ENCODE peak calls at places on chromosomes 4 and X, in four cellular contexts. One of them, this sample, is unnamed.

GRCh38 chr4:66555301-66555700 is 885.0 kb upstream of the EPHA5 start:
- DNase-seq in RWPE1: peak
- DNase-seq in hepatocyte: no peak
- DNase-seq in transverse colon: no peak
- DNase-seq in this sample: no peak

GRCh38 chr4:160510925-160511324 is 1408.0 kb downstream of the RAPGEF2 start:
- DNase-seq in RWPE1: peak
- DNase-seq in hepatocyte: no peak
- DNase-seq in transverse colon: no peak
- DNase-seq in this sample: no peak

GRCh38 chrX:9519546-9520210 is 54.8 kb downstream of the TBL1X start:
- DNase-seq in RWPE1: no peak
- DNase-seq in hepatocyte: peak
- DNase-seq in transverse colon: no peak
- DNase-seq in this sample: no peak

GRCh38 chr4:6663596-6664393 is 23.3 kb downstream of the MRFAP1 start:
- DNase-seq in RWPE1: no peak
- DNase-seq in hepatocyte: no peak
- DNase-seq in transverse colon: no peak
- DNase-seq in this sample: no peak

GRCh38 chr4:179225594-179225993 is 1783.4 kb upstream of the AGA start:
- DNase-seq in RWPE1: no peak
- DNase-seq in hepatocyte: no peak
- DNase-seq in transverse colon: no peak
- DNase-seq in this sample: no peak

GRCh38 chr4:22237155-22237751 is 278.6 kb downstream of the ADGRA3 start:
- DNase-seq in RWPE1: no peak
- DNase-seq in hepatocyte: peak
- DNase-seq in transverse colon: peak
- DNase-seq in this sample: no peak

GRCh38 chr4:142534994-142535393 is 311.1 kb downstream of the INPP4B start:
- DNase-seq in RWPE1: peak
- DNase-seq in hepatocyte: no peak
- DNase-seq in transverse colon: no peak
- DNase-seq in this sample: no peak

GRCh38 chr4:120018786-120019185 is 47.9 kb downstream of the MAD2L1 start:
- DNase-seq in RWPE1: no peak
- DNase-seq in hepatocyte: no peak
- DNase-seq in transverse colon: no peak
- DNase-seq in this sample: no peak

GRCh38 chrX:10582945-10583344 is 37.4 kb downstream of the MID1 start:
- DNase-seq in RWPE1: no peak
- DNase-seq in hepatocyte: no peak
- DNase-seq in transverse colon: no peak
- DNase-seq in this sample: no peak

GRCh38 chr4:7645956-7646355 is 211.2 kb upstream of the PSAPL1 start:
- DNase-seq in RWPE1: no peak
- DNase-seq in hepatocyte: no peak
- DNase-seq in transverse colon: no peak
- DNase-seq in this sample: no peak

GRCh38 chr4:72568959-72569718 is at the start of gene ADAMTS3:
- DNase-seq in RWPE1: peak
- DNase-seq in hepatocyte: peak
- DNase-seq in transverse colon: peak
- DNase-seq in this sample: peak

GRCh38 chr4:3481113-3481531 is 18.0 kb downstream of the DOK7 start:
- DNase-seq in RWPE1: no peak
- DNase-seq in hepatocyte: no peak
- DNase-seq in transverse colon: no peak
- DNase-seq in this sample: no peak
- H3K27ac ChIP-seq in RWPE1: peak
- H3K27ac ChIP-seq in hepatocyte: no peak
- H3K27ac ChIP-seq in transverse colon: no peak
- H3K27ac ChIP-seq in this sample: no peak

DNA sequence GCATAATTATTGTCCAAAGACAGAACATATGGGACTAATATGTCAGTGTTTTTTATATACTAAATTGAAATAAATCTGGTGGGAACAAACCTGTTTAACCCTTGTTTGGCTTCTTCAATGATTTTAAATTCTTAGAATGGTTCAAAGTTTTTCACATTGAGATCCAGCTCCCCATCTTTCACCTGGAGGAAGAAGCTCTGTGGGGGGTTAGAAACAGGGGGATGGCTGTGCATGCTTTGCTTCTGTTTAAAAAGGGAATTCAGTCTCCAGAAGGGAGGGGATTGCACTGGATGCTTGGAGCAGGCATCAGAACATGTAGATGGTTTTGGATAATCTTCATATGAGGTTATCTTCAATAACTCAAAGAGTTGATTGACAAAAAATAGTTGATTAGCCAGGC is 72.1 kb downstream of the GALNT7 start:
- DNase-seq in RWPE1: no peak
- DNase-seq in hepatocyte: no peak
- DNase-seq in transverse colon: no peak
- DNase-seq in this sample: no peak
- H3K27ac ChIP-seq in RWPE1: no peak
- H3K27ac ChIP-seq in hepatocyte: no peak
- H3K27ac ChIP-seq in transverse colon: no peak
- H3K27ac ChIP-seq in this sample: no peak

GRCh38 chrX:152941328-152942111 is 43.7 kb downstream of the ZNF185 start:
- DNase-seq in RWPE1: peak
- DNase-seq in hepatocyte: peak
- DNase-seq in transverse colon: peak
- DNase-seq in this sample: peak
- H3K27ac ChIP-seq in RWPE1: peak
- H3K27ac ChIP-seq in hepatocyte: peak
- H3K27ac ChIP-seq in transverse colon: peak
- H3K27ac ChIP-seq in this sample: peak

GRCh38 chr4:25922812-25923369 is 8.9 kb downstream of the SMIM20 start:
- DNase-seq in RWPE1: no peak
- DNase-seq in hepatocyte: no peak
- DNase-seq in transverse colon: no peak
- DNase-seq in this sample: no peak
- H3K27ac ChIP-seq in RWPE1: no peak
- H3K27ac ChIP-seq in hepatocyte: no peak
- H3K27ac ChIP-seq in transverse colon: no peak
- H3K27ac ChIP-seq in this sample: no peak

DNA sequence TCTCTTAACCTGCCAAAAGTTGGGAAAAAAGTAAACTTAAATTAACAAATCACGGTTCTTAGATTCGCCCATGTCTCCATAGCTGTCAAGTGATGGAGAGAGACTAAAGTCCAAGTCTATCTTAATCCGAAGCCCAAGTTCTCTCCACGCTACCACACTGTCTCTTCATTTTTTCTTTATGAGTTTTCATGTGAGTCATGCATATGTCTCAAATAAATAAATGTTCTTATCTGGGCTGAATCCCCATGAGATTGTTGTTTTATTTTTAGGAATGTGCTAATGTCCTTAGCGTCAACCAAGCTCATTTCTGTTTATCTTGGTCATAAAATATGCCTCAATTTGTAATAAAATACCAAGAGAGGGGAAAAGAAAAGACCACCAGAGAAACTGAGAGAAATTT is 169.3 kb downstream of the RCHY1 start:
- DNase-seq in RWPE1: peak
- DNase-seq in hepatocyte: peak
- DNase-seq in transverse colon: no peak
- DNase-seq in this sample: peak
- H3K27ac ChIP-seq in RWPE1: no peak
- H3K27ac ChIP-seq in hepatocyte: peak
- H3K27ac ChIP-seq in transverse colon: no peak
- H3K27ac ChIP-seq in this sample: no peak

GRCh38 chr4:121397941-121398601 is 17.3 kb upstream of the QRFPR start:
- DNase-seq in RWPE1: no peak
- DNase-seq in hepatocyte: no peak
- DNase-seq in transverse colon: no peak
- DNase-seq in this sample: no peak

GRCh38 chr4:121397434-121397833 is 16.6 kb upstream of the QRFPR start:
- DNase-seq in RWPE1: no peak
- DNase-seq in hepatocyte: no peak
- DNase-seq in transverse colon: no peak
- DNase-seq in this sample: no peak

GRCh38 chr4:121392426-121393086 is 11.7 kb upstream of the QRFPR start:
- DNase-seq in RWPE1: no peak
- DNase-seq in hepatocyte: no peak
- DNase-seq in transverse colon: no peak
- DNase-seq in this sample: no peak
- H3K27ac ChIP-seq in RWPE1: no peak
- H3K27ac ChIP-seq in hepatocyte: no peak
- H3K27ac ChIP-seq in transverse colon: no peak
- H3K27ac ChIP-seq in this sample: no peak

GRCh38 chrX:102712216-102712966 is at the start of gene GPRASP2:
- DNase-seq in RWPE1: no peak
- DNase-seq in hepatocyte: peak
- DNase-seq in transverse colon: peak
- DNase-seq in this sample: no peak
- H3K27ac ChIP-seq in RWPE1: no peak
- H3K27ac ChIP-seq in hepatocyte: peak
- H3K27ac ChIP-seq in transverse colon: peak
- H3K27ac ChIP-seq in this sample: no peak

GRCh38 chr4:151768835-151769234 is 8.0 kb upstream of the GATB start:
- DNase-seq in RWPE1: no peak
- DNase-seq in hepatocyte: no peak
- DNase-seq in transverse colon: no peak
- DNase-seq in this sample: no peak

GRCh38 chr4:151774324-151774723 is 13.5 kb upstream of the GATB start:
- DNase-seq in RWPE1: no peak
- DNase-seq in hepatocyte: no peak
- DNase-seq in transverse colon: no peak
- DNase-seq in this sample: no peak

GRCh38 chr4:151770154-151770553 is 9.3 kb upstream of the GATB start:
- DNase-seq in RWPE1: no peak
- DNase-seq in hepatocyte: no peak
- DNase-seq in transverse colon: no peak
- DNase-seq in this sample: no peak

GRCh38 chr4:151771664-151772063 is 10.9 kb upstream of the GATB start:
- DNase-seq in RWPE1: no peak
- DNase-seq in hepatocyte: no peak
- DNase-seq in transverse colon: no peak
- DNase-seq in this sample: no peak

DNA sequence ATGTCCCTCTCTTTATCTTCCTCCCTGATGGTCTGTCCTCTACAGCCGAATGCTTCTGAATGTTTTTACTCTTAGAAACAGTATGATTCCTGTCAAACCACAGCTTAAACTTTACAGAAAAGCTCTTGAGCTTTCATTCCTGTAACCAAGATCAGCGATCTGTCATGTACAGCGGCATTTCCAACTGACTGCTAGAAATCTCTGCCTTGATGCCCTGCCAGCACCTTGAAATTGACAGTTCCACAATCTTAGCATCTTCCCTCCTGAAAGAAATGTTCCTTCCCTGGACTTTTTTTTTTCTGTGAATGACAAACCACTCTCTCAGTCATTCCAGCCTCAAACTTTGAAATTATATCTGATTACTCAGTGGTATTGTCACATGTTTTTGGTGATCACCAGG is 11.5 kb upstream of the GATB start:
- DNase-seq in RWPE1: no peak
- DNase-seq in hepatocyte: no peak
- DNase-seq in transverse colon: no peak
- DNase-seq in this sample: no peak
- H3K27ac ChIP-seq in RWPE1: no peak
- H3K27ac ChIP-seq in hepatocyte: no peak
- H3K27ac ChIP-seq in transverse colon: no peak
- H3K27ac ChIP-seq in this sample: no peak

DNA sequence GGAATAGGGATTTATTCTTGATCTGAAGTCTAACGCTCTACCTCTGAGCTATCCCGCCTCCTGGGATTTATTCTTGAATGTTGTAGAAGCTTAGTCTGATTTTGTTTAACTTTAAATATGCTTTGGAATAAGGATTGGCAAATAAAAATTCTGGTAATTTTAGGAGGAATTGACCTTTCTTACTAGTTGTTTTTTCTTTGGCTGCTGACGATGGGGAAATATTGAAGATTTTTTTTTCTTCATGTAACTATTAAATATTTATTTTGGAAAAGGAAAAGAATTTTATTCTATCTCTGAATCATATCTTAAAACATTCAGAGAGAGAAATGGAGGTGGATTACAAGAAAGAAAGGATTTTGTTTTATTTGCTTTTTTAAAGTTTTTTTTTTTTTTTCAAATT is 122.9 kb downstream of the PDLIM5 start:
- DNase-seq in RWPE1: no peak
- DNase-seq in hepatocyte: no peak
- DNase-seq in transverse colon: no peak
- DNase-seq in this sample: no peak
- H3K27ac ChIP-seq in RWPE1: no peak
- H3K27ac ChIP-seq in hepatocyte: no peak
- H3K27ac ChIP-seq in transverse colon: no peak
- H3K27ac ChIP-seq in this sample: no peak

GRCh38 chr4:2797188-2797544 is 4.3 kb downstream of the SH3BP2 start:
- DNase-seq in RWPE1: no peak
- DNase-seq in hepatocyte: peak
- DNase-seq in transverse colon: no peak
- DNase-seq in this sample: no peak
- H3K27ac ChIP-seq in RWPE1: peak
- H3K27ac ChIP-seq in hepatocyte: peak
- H3K27ac ChIP-seq in transverse colon: peak
- H3K27ac ChIP-seq in this sample: no peak